ENCODE peak calls at places on chromosomes 5 and 9, in eight cellular contexts. N is activated naive CD4-positive, alpha-beta T cell treated with Interleukin-2 at 50 U/mL for 16 hours; X is kidney tubule cell; M is HS-5; J is IMR-90; P is neuronal stem cell; G is RWPE1; B is activated CD8-positive, alpha-beta memory T cell treated with anti-CD3 and anti-CD28 coated beads for 4 hours. Q is an unnamed sample.

GRCh38 chr5:76831108-76831447 is 12.2 kb downstream of the F2RL1 start:
- DNase-seq in M (peak; percentile 56), P (no peak), G (no peak), N (no peak), B (no peak), X (peak; percentile 99), J (peak; percentile 76), Q (no peak)

GRCh38 chr5:157288405-157289163 is 22.7 kb downstream of the CYFIP2 start:
- DNase-seq in G (no peak), P (no peak), N (no peak), M (no peak), X (no peak), B (no peak), J (no peak), Q (no peak)

GRCh38 chr5:169020102-169020501 is 280.8 kb downstream of the SLIT3 start:
- DNase-seq in N (no peak), B (no peak), X (peak; percentile 50), M (no peak), P (no peak), J (no peak), G (no peak), Q (no peak)

GRCh38 chr9:123353984-123354591 is 1.9 kb upstream of the CRB2 start:
- DNase-seq in X (peak; percentile 62), P (peak; percentile 81), B (peak; percentile 26), J (peak; percentile 46), G (peak; percentile 83), N (peak; percentile 60), M (no peak), Q (peak; percentile 41)

GRCh38 chr5:37902323-37902722 is 62.5 kb upstream of the GDNF start:
- DNase-seq in B (no peak), J (no peak), G (no peak), X (no peak), M (no peak), P (no peak), N (no peak), Q (no peak)

GRCh38 chr9:104936291-104936690 is 8.3 kb upstream of the ABCA1 start:
- DNase-seq in X (no peak), P (no peak), B (no peak), G (no peak), J (no peak), N (no peak), M (no peak), Q (no peak)

GRCh38 chr5:144017119-144017518 is 153.3 kb downstream of the YIPF5 start:
- DNase-seq in B (no peak), X (no peak), P (no peak), N (no peak), J (no peak), M (no peak), G (no peak), Q (no peak)

GRCh38 chr9:131095666-131096489 is 453 bp upstream of the AIF1L start:
- DNase-seq in N (peak; percentile 8), P (peak; percentile 80), G (peak; percentile 84), J (no peak), X (peak; percentile 52), B (no peak), M (no peak), Q (no peak)

GRCh38 chr5:74587895-74588294 is 52.6 kb downstream of the ENC1 start:
- DNase-seq in X (no peak), P (no peak), M (no peak), N (no peak), B (no peak), G (no peak), J (no peak), Q (no peak)

GRCh38 chr5:91114658-91115057 is 268.5 kb downstream of the ARRDC3 start:
- DNase-seq in B (no peak), J (no peak), N (no peak), M (no peak), G (no peak), P (no peak), X (no peak), Q (no peak)

GRCh38 chr5:45507174-45507573 is 189.0 kb downstream of the HCN1 start:
- DNase-seq in M (no peak), J (no peak), G (no peak), N (no peak), B (no peak), P (no peak), X (no peak), Q (no peak)

GRCh38 chr5:109755761-109756160 is 66.0 kb downstream of the MAN2A1 start:
- DNase-seq in J (no peak), X (no peak), N (no peak), M (no peak), B (no peak), P (no peak), G (no peak), Q (no peak)

GRCh38 chr9:131677445-131678180 is 62.3 kb downstream of the RAPGEF1 start:
- DNase-seq in P (no peak), M (peak; percentile 45), N (no peak), B (no peak), X (peak; percentile 66), J (peak; percentile 83), G (peak; percentile 62), Q (no peak)

GRCh38 chr5:72015103-72015548 is 92.1 kb upstream of the MAP1B start:
- DNase-seq in N (peak; percentile 4), M (no peak), P (no peak), X (peak; percentile 59), J (peak; percentile 56), G (peak; percentile 75), B (no peak), Q (no peak)

GRCh38 chr5:142363619-142363963 is 38.8 kb upstream of the SPRY4 start:
- DNase-seq in M (no peak), G (no peak), N (no peak), P (no peak), X (no peak), B (no peak), J (no peak), Q (no peak)